ENCODE peak calls at places on chromosomes 3 and 15, in four cellular contexts. G is AG04449, R is heart left ventricle, L is fibroblast of villous mesenchyme. Q is an unnamed sample.

GRCh38 chr15:55775316-55775715 is 32.4 kb upstream of the PRTG start:
- DNase-seq in R (no peak), G (no peak), L (peak; percentile 60), Q (no peak)

GRCh38 chr3:78130741-78131290 is 1090.9 kb downstream of the ROBO2 start:
- DNase-seq in R (no peak), L (no peak), G (no peak), Q (no peak)

GRCh38 chr15:58487724-58488120 is 55.9 kb downstream of the LIPC start:
- DNase-seq in R (no peak), L (no peak), G (no peak), Q (no peak)

GRCh38 chr15:66647358-66647757 is 54.7 kb upstream of the SMAD6 start:
- DNase-seq in R (peak; percentile 67), G (no peak), L (no peak), Q (no peak)

GRCh38 chr3:62445267-62445666 is 71.9 kb upstream of the FEZF2 start:
- DNase-seq in R (no peak), G (no peak), L (peak; percentile 56), Q (no peak)

GRCh38 chr3:190319660-190320059 is 2.6 kb downstream of the CLDN1 start:
- DNase-seq in L (no peak), R (no peak), G (no peak), Q (no peak)

GRCh38 chr15:85865070-85865684 is 70.5 kb upstream of the KLHL25 start:
- DNase-seq in G (no peak), R (no peak), L (peak; percentile 51), Q (no peak)

GRCh38 chr3:196339493-196340254 is 1.5 kb upstream of the TM4SF19 start:
- DNase-seq in G (no peak), R (no peak), L (peak; percentile 71), Q (no peak)

GRCh38 chr15:101121511-101122090 is 130.2 kb downstream of the CHSY1 start:
- DNase-seq in G (no peak), L (peak; percentile 92), R (peak; percentile 89), Q (peak; percentile 31)

GRCh38 chr3:149455989-149456388 is 18.5 kb upstream of the TM4SF4 start:
- DNase-seq in R (no peak), G (no peak), L (no peak), Q (no peak)

GRCh38 chr3:196666001-196666867 is 26.7 kb downstream of the NRROS start:
- DNase-seq in R (no peak), G (no peak), L (peak; percentile 77), Q (no peak)

GRCh38 chr3:125053304-125053699 is 2.5 kb downstream of the HEG1 start:
- DNase-seq in G (no peak), L (no peak), R (no peak), Q (no peak)
- H3K4me3 ChIP-seq in G (peak overlapping the region; percentile 86), L (peak overlapping the region; percentile 76), R (peak overlapping the region; percentile 95), Q (peak overlapping the region; percentile 73)

GRCh38 chr3:134372405-134373277 is 1.6 kb downstream of the AMOTL2 start:
- DNase-seq in L (no peak), R (no peak), G (no peak), Q (no peak)

GRCh38 chr3:134373278-134373941 is 837 bp downstream of the AMOTL2 start:
- DNase-seq in R (peak; percentile 90), G (no peak), L (peak; percentile 90), Q (peak; percentile 79)

GRCh38 chr3:134374791-134375541 is 719 bp upstream of the AMOTL2 start:
- DNase-seq in G (no peak), L (no peak), R (peak; percentile 81), Q (no peak)

GRCh38 chr3:134375542-134376384 is 1.5 kb upstream of the AMOTL2 start:
- DNase-seq in R (peak; percentile 8), G (no peak), L (no peak), Q (no peak)

GRCh38 chr3:134373942-134374790 is at the start of gene AMOTL2:
- DNase-seq in G (peak; percentile 82), R (peak; percentile 92), L (peak; percentile 95), Q (no peak)
- H3K4me3 ChIP-seq in G (peak within 1 kb of the TSS; percentile 99), R (peak within 1 kb of the TSS; percentile 98), L (peak within 1 kb of the TSS; percentile 93), Q (peak within 1 kb of the TSS; percentile 93)

GRCh38 chr3:11640009-11640673 is 3.6 kb downstream of the VGLL4 start:
- DNase-seq in L (no peak), R (no peak), G (no peak), Q (no peak)
- H3K4me3 ChIP-seq in L (peak overlapping the region; percentile 84), R (peak overlapping the region; percentile 77), G (peak overlapping the region; percentile 93), Q (peak overlapping the region; percentile 88)

DNA sequence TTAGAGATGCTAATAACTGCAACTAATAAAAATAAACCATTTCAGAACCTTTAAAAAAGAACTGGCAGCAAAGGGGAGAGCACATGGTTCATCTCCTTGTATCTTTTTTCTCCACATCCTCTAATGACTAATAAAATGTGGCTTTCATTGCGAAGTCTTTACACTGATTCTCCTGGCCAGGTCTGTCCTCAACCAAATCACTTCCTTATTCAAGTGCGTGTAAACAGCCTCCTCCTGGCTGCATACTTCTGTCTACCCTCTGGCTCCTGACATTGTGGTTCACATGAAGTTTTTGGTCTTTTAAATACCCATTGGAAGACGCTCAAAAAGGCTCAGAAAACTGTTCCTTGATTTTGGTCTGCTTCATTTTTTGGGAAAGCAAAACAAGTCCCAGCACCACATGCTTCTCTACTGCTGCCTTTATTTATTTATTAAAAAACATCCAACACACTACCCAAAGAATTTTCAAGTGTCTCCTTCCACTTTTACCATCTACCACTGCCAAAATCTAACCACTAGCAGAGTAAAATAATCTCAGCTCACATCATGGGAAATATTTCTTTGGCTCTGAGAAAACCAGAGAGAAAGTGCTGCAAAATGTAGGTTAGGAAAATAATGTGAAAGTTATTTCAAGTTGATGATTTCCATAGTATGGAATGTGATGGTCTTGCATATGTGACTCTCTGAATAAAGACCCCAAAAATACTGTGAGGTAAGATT is 85.1 kb downstream of the EFL1 start:
- DNase-seq in R (no peak), G (peak; percentile 47), L (peak; percentile 31), Q (no peak)
- H3K4me3 ChIP-seq in R (no peak overlapping the region), G (no peak overlapping the region), L (no peak overlapping the region), Q (no peak overlapping the region)

Q was measured in thoracic aorta.